ENCODE peak calls at places on chromosomes 5 and 9, in four cellular contexts. D is WTC11, Y is K562, P is HepG2. C is an unnamed sample.

GRCh38 chr9:136669791-136670464 is 7.2 kb downstream of the EGFL7 start:
- DNase-seq in D (no peak), Y (no peak), P (no peak), C (no peak)

GRCh38 chr9:113309204-113309813 is 6.1 kb upstream of the RNF183 start:
- DNase-seq in D (no peak), Y (peak), P (peak), C (peak)

GRCh38 chr5:121144764-121145163 is 680.7 kb downstream of the PRR16 start:
- DNase-seq in D (no peak), Y (no peak), P (no peak), C (no peak)

GRCh38 chr5:1667648-1668140 is 131.9 kb downstream of the MRPL36 start:
- DNase-seq in D (peak), Y (no peak), P (no peak), C (no peak)

GRCh38 chr5:151251001-151251551 is 1.9 kb upstream of the GM2A start:
- DNase-seq in D (no peak), Y (no peak), P (peak), C (no peak)

GRCh38 chr5:113510836-113511451 is 2.5 kb upstream of the YTHDC2 start:
- DNase-seq in D (no peak), Y (no peak), P (peak), C (no peak)

GRCh38 chr9:89477811-89478583 is 19.9 kb downstream of the SEMA4D start:
- DNase-seq in D (no peak), Y (no peak), P (no peak), C (no peak)

GRCh38 chr5:15683332-15683731 is 183.4 kb downstream of the FBXL7 start:
- DNase-seq in D (peak), Y (no peak), P (peak), C (no peak)

DNA sequence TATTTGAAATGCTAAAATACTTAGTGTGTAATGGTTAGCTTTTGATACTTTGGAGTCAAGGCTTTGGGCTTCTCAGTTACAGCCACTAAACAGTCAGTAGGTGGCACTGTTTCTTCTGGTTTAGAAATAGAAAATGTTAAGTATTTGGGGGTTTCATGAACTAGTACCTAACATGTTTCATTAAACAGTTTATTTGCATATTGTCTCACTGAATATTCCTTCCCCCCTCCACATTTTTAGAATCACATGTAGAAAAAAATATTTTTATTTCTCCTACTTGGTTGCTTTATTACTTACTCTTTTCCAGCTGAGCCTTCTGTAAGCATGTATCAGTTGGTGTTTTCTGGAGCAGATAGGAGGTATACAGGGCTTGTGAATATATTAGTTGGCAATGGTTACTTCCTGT is 48.0 kb downstream of the IPO11 start:
- DNase-seq in D (no peak), Y (peak), P (peak), C (peak)
- TF ChIP-seq NR3C1 in D (no peak), Y (no peak), P (no peak), C (no peak)

GRCh38 chr9:101631892-101632291 is 37.1 kb upstream of the PPP3R2 start:
- DNase-seq in D (no peak), Y (no peak), P (no peak), C (no peak)
- TF ChIP-seq NR3C1 in D (no peak), Y (no peak), P (no peak), C (no peak)

GRCh38 chr5:137001026-137001569 is 498.0 kb downstream of the SPOCK1 start:
- DNase-seq in D (no peak), Y (no peak), P (no peak), C (no peak)

GRCh38 chr5:136994154-136994553 is 505.0 kb downstream of the SPOCK1 start:
- DNase-seq in D (no peak), Y (no peak), P (no peak), C (no peak)

GRCh38 chr5:137004279-137004678 is 494.8 kb downstream of the SPOCK1 start:
- DNase-seq in D (no peak), Y (no peak), P (no peak), C (no peak)

GRCh38 chr5:136999787-137000186 is 499.3 kb downstream of the SPOCK1 start:
- DNase-seq in D (no peak), Y (no peak), P (no peak), C (no peak)

DNA sequence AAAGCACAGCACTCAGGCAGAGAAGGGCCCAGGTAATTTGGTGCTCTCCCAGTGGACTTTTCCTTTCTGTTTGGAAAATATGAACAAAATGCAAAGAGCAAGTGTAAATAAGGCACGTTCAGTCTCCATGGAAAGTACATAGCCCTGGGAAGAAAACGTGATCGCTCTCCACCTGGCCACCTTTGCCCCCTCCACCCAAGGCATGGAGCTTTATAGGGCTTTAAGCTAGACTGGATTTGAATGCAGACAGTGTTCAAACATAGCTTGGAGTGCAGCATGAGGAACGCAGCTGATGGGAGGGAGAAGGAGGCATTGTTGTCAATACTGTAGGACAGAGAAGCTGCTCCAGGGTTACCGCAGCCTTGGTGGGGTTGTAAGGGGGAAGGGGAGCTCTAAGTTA is 500.3 kb downstream of the SPOCK1 start:
- DNase-seq in D (no peak), Y (no peak), P (no peak), C (no peak)
- TF ChIP-seq NR3C1 in D (no peak), Y (no peak), P (no peak), C (no peak)

GRCh38 chr9:124934290-124934689 is 6.6 kb downstream of the GOLGA1 start:
- DNase-seq in D (no peak), Y (no peak), P (no peak), C (no peak)
- TF ChIP-seq NR3C1 in D (no peak), Y (no peak), P (no peak), C (no peak)

DNA sequence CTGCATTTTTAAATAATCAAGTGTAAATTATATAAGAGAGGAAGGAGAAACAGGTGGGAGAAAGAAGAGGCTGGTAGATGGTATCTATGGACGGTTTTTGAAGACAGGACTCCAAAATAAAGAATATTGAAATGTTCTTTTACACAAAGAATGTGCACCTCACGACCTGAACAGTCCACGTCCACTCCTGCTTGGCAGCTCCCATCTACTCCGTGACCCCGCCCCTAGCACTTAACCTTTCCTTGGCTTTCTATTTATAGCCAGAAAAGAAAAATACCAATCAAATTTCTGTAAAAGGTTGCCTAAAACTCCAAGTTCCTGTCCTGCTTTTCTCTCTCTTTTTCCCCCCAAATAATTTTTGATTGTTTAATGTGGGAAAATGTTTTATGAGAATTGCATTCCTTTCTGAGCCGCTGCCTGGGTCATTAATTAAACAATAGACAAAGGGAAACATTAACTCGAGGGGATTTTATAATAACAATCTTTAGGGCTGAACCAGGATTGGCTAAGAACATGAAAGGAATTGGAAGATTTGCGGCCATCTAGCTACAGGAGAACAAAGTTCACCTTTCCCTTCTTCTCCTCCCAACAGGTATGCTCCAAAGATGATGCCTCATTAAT is 173.6 kb upstream of the MAP3K1 start:
- DNase-seq in D (no peak), Y (no peak), P (no peak), C (no peak)
- TF ChIP-seq NR3C1 in D (no peak), Y (no peak), P (no peak), C (no peak)

DNA sequence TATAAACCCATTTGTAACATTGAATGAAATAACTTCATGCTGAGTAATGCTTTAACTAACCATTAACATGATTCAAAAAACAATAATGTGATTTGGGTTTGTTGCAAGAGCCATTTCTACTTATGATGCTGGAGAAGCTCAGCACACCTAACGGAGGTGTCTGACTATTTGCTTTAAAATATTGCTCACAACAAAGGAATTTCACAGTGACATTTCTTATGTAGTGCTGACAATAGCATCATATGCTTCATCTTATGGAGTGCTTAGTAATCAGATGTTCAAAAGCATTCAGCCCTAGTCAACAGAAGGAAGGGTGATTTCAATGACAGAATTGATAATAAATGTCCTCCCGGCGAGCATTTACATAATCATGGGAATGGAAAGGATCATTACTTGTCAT is 1003.3 kb upstream of the COX7C start:
- DNase-seq in D (no peak), Y (no peak), P (no peak), C (no peak)
- TF ChIP-seq NR3C1 in D (no peak), Y (no peak), P (no peak), C (no peak)

DNA sequence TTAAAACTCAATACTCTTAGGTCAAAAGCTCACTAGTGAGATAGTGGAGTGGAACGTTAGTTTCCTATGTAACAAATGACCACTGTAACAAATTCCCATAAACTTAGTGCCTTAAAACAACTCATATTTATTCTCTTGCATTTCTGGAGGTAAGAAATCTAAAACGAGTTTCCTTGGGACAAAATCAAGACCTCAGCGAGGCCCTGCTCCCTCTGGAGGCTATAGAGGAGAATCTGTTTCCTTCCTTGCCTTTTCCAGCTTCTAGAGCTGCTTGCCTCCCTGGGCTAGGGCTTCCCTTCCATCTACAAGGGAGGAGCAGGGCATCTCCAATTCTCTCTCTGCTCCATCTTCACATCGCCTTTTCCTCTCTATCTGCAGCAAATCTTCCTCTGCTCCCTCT is 32.0 kb downstream of the SEMA5A start:
- DNase-seq in D (peak), Y (no peak), P (no peak), C (no peak)
- TF ChIP-seq NR3C1 in D (no peak), Y (no peak), P (no peak), C (no peak)

C was measured in A549.